ENCODE peak calls at places on chromosomes 3 and 15, in four cellular contexts. One of them, this sample, is unnamed.

GRCh38 chr3:136856665-136857064 is 5.3 kb upstream of the NCK1 start:
- ATAC-seq in HCT116: no peak
- ATAC-seq in gastroesophageal sphincter: no peak
- ATAC-seq in stimulated activated effector memory CD8-positive, alpha-beta T cell treated with anti-CD3 and anti-CD28 coated beads, Interleukin-12 subunit alpha, Interleukin-12 subunit beta, amount 100 ng/mL, for 72 hours: no peak
- ATAC-seq in this sample: no peak

GRCh38 chr3:13112521-13113345 is 39.5 kb upstream of the IQSEC1 start:
- ATAC-seq in HCT116: no peak
- ATAC-seq in stimulated activated effector memory CD8-positive, alpha-beta T cell treated with anti-CD3 and anti-CD28 coated beads, Interleukin-12 subunit alpha, Interleukin-12 subunit beta, amount 100 ng/mL, for 72 hours: no peak
- ATAC-seq in gastroesophageal sphincter: peak
- ATAC-seq in this sample: no peak

GRCh38 chr3:157100079-157100477 is 59.9 kb downstream of the CCNL1 start:
- ATAC-seq in stimulated activated effector memory CD8-positive, alpha-beta T cell treated with anti-CD3 and anti-CD28 coated beads, Interleukin-12 subunit alpha, Interleukin-12 subunit beta, amount 100 ng/mL, for 72 hours: peak
- ATAC-seq in HCT116: no peak
- ATAC-seq in gastroesophageal sphincter: no peak
- ATAC-seq in this sample: no peak

GRCh38 chr3:13009132-13009945 is 63.9 kb downstream of the IQSEC1 start:
- ATAC-seq in gastroesophageal sphincter: peak
- ATAC-seq in stimulated activated effector memory CD8-positive, alpha-beta T cell treated with anti-CD3 and anti-CD28 coated beads, Interleukin-12 subunit alpha, Interleukin-12 subunit beta, amount 100 ng/mL, for 72 hours: peak
- ATAC-seq in HCT116: no peak
- ATAC-seq in this sample: peak

GRCh38 chr15:25327671-25328070 is 111.2 kb downstream of the UBE3A start:
- ATAC-seq in HCT116: no peak
- ATAC-seq in gastroesophageal sphincter: no peak
- ATAC-seq in stimulated activated effector memory CD8-positive, alpha-beta T cell treated with anti-CD3 and anti-CD28 coated beads, Interleukin-12 subunit alpha, Interleukin-12 subunit beta, amount 100 ng/mL, for 72 hours: no peak
- ATAC-seq in this sample: no peak

GRCh38 chr3:14261229-14261628 is 82.6 kb downstream of the LSM3 start:
- ATAC-seq in stimulated activated effector memory CD8-positive, alpha-beta T cell treated with anti-CD3 and anti-CD28 coated beads, Interleukin-12 subunit alpha, Interleukin-12 subunit beta, amount 100 ng/mL, for 72 hours: peak
- ATAC-seq in gastroesophageal sphincter: peak
- ATAC-seq in HCT116: peak
- ATAC-seq in this sample: peak

GRCh38 chr3:139388961-139389551 is 391 bp downstream of the COPB2 start:
- ATAC-seq in stimulated activated effector memory CD8-positive, alpha-beta T cell treated with anti-CD3 and anti-CD28 coated beads, Interleukin-12 subunit alpha, Interleukin-12 subunit beta, amount 100 ng/mL, for 72 hours: peak
- ATAC-seq in gastroesophageal sphincter: no peak
- ATAC-seq in HCT116: no peak
- ATAC-seq in this sample: no peak

GRCh38 chr15:39426552-39427532 is 154.0 kb upstream of the THBS1 start:
- ATAC-seq in HCT116: no peak
- ATAC-seq in gastroesophageal sphincter: peak
- ATAC-seq in stimulated activated effector memory CD8-positive, alpha-beta T cell treated with anti-CD3 and anti-CD28 coated beads, Interleukin-12 subunit alpha, Interleukin-12 subunit beta, amount 100 ng/mL, for 72 hours: peak
- ATAC-seq in this sample: peak

GRCh38 chr3:9271903-9272302 is 22.5 kb upstream of the SRGAP3 start:
- ATAC-seq in gastroesophageal sphincter: no peak
- ATAC-seq in HCT116: no peak
- ATAC-seq in stimulated activated effector memory CD8-positive, alpha-beta T cell treated with anti-CD3 and anti-CD28 coated beads, Interleukin-12 subunit alpha, Interleukin-12 subunit beta, amount 100 ng/mL, for 72 hours: no peak
- ATAC-seq in this sample: no peak

GRCh38 chr3:122085666-122086065 is 30.5 kb downstream of the CD86 start:
- ATAC-seq in stimulated activated effector memory CD8-positive, alpha-beta T cell treated with anti-CD3 and anti-CD28 coated beads, Interleukin-12 subunit alpha, Interleukin-12 subunit beta, amount 100 ng/mL, for 72 hours: no peak
- ATAC-seq in HCT116: no peak
- ATAC-seq in gastroesophageal sphincter: no peak
- ATAC-seq in this sample: peak

GRCh38 chr15:65211157-65211982 is at the start of gene CILP:
- ATAC-seq in stimulated activated effector memory CD8-positive, alpha-beta T cell treated with anti-CD3 and anti-CD28 coated beads, Interleukin-12 subunit alpha, Interleukin-12 subunit beta, amount 100 ng/mL, for 72 hours: no peak
- ATAC-seq in gastroesophageal sphincter: peak
- ATAC-seq in HCT116: peak
- ATAC-seq in this sample: no peak

GRCh38 chr15:23759964-23760363 is 72.9 kb upstream of the NDN start:
- ATAC-seq in stimulated activated effector memory CD8-positive, alpha-beta T cell treated with anti-CD3 and anti-CD28 coated beads, Interleukin-12 subunit alpha, Interleukin-12 subunit beta, amount 100 ng/mL, for 72 hours: no peak
- ATAC-seq in gastroesophageal sphincter: no peak
- ATAC-seq in HCT116: no peak
- ATAC-seq in this sample: no peak

GRCh38 chr15:37058316-37058985 is 41.9 kb downstream of the MEIS2 start:
- ATAC-seq in gastroesophageal sphincter: no peak
- ATAC-seq in stimulated activated effector memory CD8-positive, alpha-beta T cell treated with anti-CD3 and anti-CD28 coated beads, Interleukin-12 subunit alpha, Interleukin-12 subunit beta, amount 100 ng/mL, for 72 hours: no peak
- ATAC-seq in HCT116: peak
- ATAC-seq in this sample: no peak

GRCh38 chr3:16841354-16841753 is 43.4 kb upstream of the PLCL2 start:
- ATAC-seq in stimulated activated effector memory CD8-positive, alpha-beta T cell treated with anti-CD3 and anti-CD28 coated beads, Interleukin-12 subunit alpha, Interleukin-12 subunit beta, amount 100 ng/mL, for 72 hours: no peak
- ATAC-seq in HCT116: no peak
- ATAC-seq in gastroesophageal sphincter: no peak
- ATAC-seq in this sample: no peak

GRCh38 chr3:156412600-156412999 is 142.3 kb downstream of the SSR3 start:
- ATAC-seq in stimulated activated effector memory CD8-positive, alpha-beta T cell treated with anti-CD3 and anti-CD28 coated beads, Interleukin-12 subunit alpha, Interleukin-12 subunit beta, amount 100 ng/mL, for 72 hours: no peak
- ATAC-seq in gastroesophageal sphincter: no peak
- ATAC-seq in HCT116: no peak
- ATAC-seq in this sample: no peak

GRCh38 chr15:99566157-99566900 is 545 bp downstream of the MEF2A start:
- ATAC-seq in gastroesophageal sphincter: no peak
- ATAC-seq in stimulated activated effector memory CD8-positive, alpha-beta T cell treated with anti-CD3 and anti-CD28 coated beads, Interleukin-12 subunit alpha, Interleukin-12 subunit beta, amount 100 ng/mL, for 72 hours: peak
- ATAC-seq in HCT116: peak
- ATAC-seq in this sample: peak

GRCh38 chr3:10669490-10670048 is 146.5 kb upstream of the SLC6A11 start:
- ATAC-seq in gastroesophageal sphincter: no peak
- ATAC-seq in HCT116: no peak
- ATAC-seq in stimulated activated effector memory CD8-positive, alpha-beta T cell treated with anti-CD3 and anti-CD28 coated beads, Interleukin-12 subunit alpha, Interleukin-12 subunit beta, amount 100 ng/mL, for 72 hours: no peak
- ATAC-seq in this sample: no peak

GRCh38 chr3:141049681-141050080 is 1.5 kb upstream of the SPSB4 start:
- ATAC-seq in stimulated activated effector memory CD8-positive, alpha-beta T cell treated with anti-CD3 and anti-CD28 coated beads, Interleukin-12 subunit alpha, Interleukin-12 subunit beta, amount 100 ng/mL, for 72 hours: peak
- ATAC-seq in gastroesophageal sphincter: no peak
- ATAC-seq in HCT116: peak
- ATAC-seq in this sample: no peak

GRCh38 chr15:98667521-98668179 is 19.3 kb downstream of the IGF1R start:
- ATAC-seq in HCT116: no peak
- ATAC-seq in gastroesophageal sphincter: no peak
- ATAC-seq in stimulated activated effector memory CD8-positive, alpha-beta T cell treated with anti-CD3 and anti-CD28 coated beads, Interleukin-12 subunit alpha, Interleukin-12 subunit beta, amount 100 ng/mL, for 72 hours: no peak
- ATAC-seq in this sample: no peak

GRCh38 chr3:133868758-133869429 is 26.8 kb downstream of the RAB6B start:
- ATAC-seq in stimulated activated effector memory CD8-positive, alpha-beta T cell treated with anti-CD3 and anti-CD28 coated beads, Interleukin-12 subunit alpha, Interleukin-12 subunit beta, amount 100 ng/mL, for 72 hours: no peak
- ATAC-seq in HCT116: no peak
- ATAC-seq in gastroesophageal sphincter: no peak
- ATAC-seq in this sample: no peak

GRCh38 chr15:73317651-73318462 is 50.9 kb downstream of the HCN4 start:
- ATAC-seq in stimulated activated effector memory CD8-positive, alpha-beta T cell treated with anti-CD3 and anti-CD28 coated beads, Interleukin-12 subunit alpha, Interleukin-12 subunit beta, amount 100 ng/mL, for 72 hours: no peak
- ATAC-seq in HCT116: no peak
- ATAC-seq in gastroesophageal sphincter: no peak
- ATAC-seq in this sample: peak

GRCh38 chr15:57554063-57554820 is 37.5 kb upstream of the MYZAP start:
- ATAC-seq in gastroesophageal sphincter: no peak
- ATAC-seq in stimulated activated effector memory CD8-positive, alpha-beta T cell treated with anti-CD3 and anti-CD28 coated beads, Interleukin-12 subunit alpha, Interleukin-12 subunit beta, amount 100 ng/mL, for 72 hours: peak
- ATAC-seq in HCT116: no peak
- ATAC-seq in this sample: no peak

GRCh38 chr3:31247850-31248618 is 284.7 kb upstream of the STT3B start:
- ATAC-seq in HCT116: peak
- ATAC-seq in gastroesophageal sphincter: no peak
- ATAC-seq in stimulated activated effector memory CD8-positive, alpha-beta T cell treated with anti-CD3 and anti-CD28 coated beads, Interleukin-12 subunit alpha, Interleukin-12 subunit beta, amount 100 ng/mL, for 72 hours: no peak
- ATAC-seq in this sample: peak